ENCODE peak calls at places on chromosomes 13 and 19, in five cellular contexts. X, N, Y, P and J are unnamed samples.

GRCh38 chr13:38921081-38921480 is 69.5 kb downstream of the STOML3 start:
- DNase-seq in P (no peak), X (no peak), N (no peak), Y (no peak), J (no peak)

GRCh38 chr19:10611907-10612306 is 13.4 kb upstream of the SLC44A2 start:
- DNase-seq in N (no peak), X (no peak), Y (no peak), P (no peak), J (no peak)

GRCh38 chr19:42110658-42111057 is 21.6 kb downstream of the POU2F2 start:
- DNase-seq in P (no peak), N (no peak), X (no peak), Y (no peak), J (no peak)

GRCh38 chr19:41940443-41941409 is 12.5 kb upstream of the ERFL start:
- DNase-seq in P (peak; percentile 46), X (no peak), Y (no peak), N (peak; percentile 46), J (peak; percentile 44)

GRCh38 chr19:55697069-55697440 is 22.0 kb downstream of the EPN1 start:
- DNase-seq in P (no peak), N (no peak), X (no peak), Y (no peak), J (no peak)

GRCh38 chr13:106178816-106179215 is 356.6 kb downstream of the EFNB2 start:
- DNase-seq in P (no peak), X (no peak), N (no peak), Y (no peak), J (no peak)

GRCh38 chr13:112158961-112159360 is 92.0 kb downstream of the SOX1 start:
- DNase-seq in P (no peak), X (no peak), Y (no peak), N (no peak), J (no peak)

GRCh38 chr19:43738780-43739211 is 16.0 kb downstream of the SMG9 start:
- DNase-seq in X (no peak), P (no peak), N (no peak), Y (no peak), J (no peak)

GRCh38 chr13:103386341-103386740 is 320.1 kb upstream of the SLC10A2 start:
- DNase-seq in N (no peak), X (peak; percentile 7), P (no peak), Y (no peak), J (no peak)

GRCh38 chr13:49560270-49561063 is 24.9 kb downstream of the RCBTB1 start:
- DNase-seq in P (peak; percentile 18), X (peak; percentile 79), N (no peak), Y (no peak), J (no peak)